ENCODE peak calls at places on chromosomes 12 and 14, in eight cellular contexts. A is HFFc6, H is type B pancreatic cell, W is PC-3, O is GM23338, P is Calu3, V is right lobe of liver, Z is cardiac muscle cell. S is an unnamed sample.

GRCh38 chr14:28098863-28099262 is 667.7 kb upstream of the FOXG1 start:
- DNase-seq in A (no peak), H (no peak), W (no peak), O (no peak), P (no peak), V (no peak), Z (no peak), S (no peak)

GRCh38 chr12:132488127-132489077 is 1.5 kb upstream of the FBRSL1 start:
- DNase-seq in A (no peak), H (no peak), W (no peak), O (no peak), P (no peak), V (peak; percentile 53), Z (no peak), S (peak; percentile 29)

GRCh38 chr12:12533238-12533829 is 29.3 kb downstream of the DUSP16 start:
- DNase-seq in A (no peak), H (no peak), W (no peak), O (peak; percentile 24), P (peak; percentile 46), V (no peak), Z (peak; percentile 85), S (no peak)

GRCh38 chr12:42525444-42525843 is 64.1 kb downstream of the PRICKLE1 start:
- DNase-seq in A (no peak), H (no peak), W (no peak), O (no peak), P (no peak), V (no peak), Z (no peak), S (no peak)

GRCh38 chr12:124813782-124814181 is 49.9 kb downstream of the SCARB1 start:
- DNase-seq in A (no peak), H (no peak), W (no peak), O (no peak), P (no peak), V (no peak), Z (no peak), S (no peak)

GRCh38 chr12:15584366-15585041 is 204.7 kb downstream of the EPS8 start:
- DNase-seq in A (peak; percentile 47), H (no peak), W (peak; percentile 56), O (peak; percentile 74), P (peak; percentile 19), V (no peak), Z (peak; percentile 64), S (no peak)

GRCh38 chr12:42961395-42961794 is 371.8 kb upstream of the PRICKLE1 start:
- DNase-seq in A (peak; percentile 27), H (no peak), W (peak; percentile 97), O (peak; percentile 56), P (peak; percentile 66), V (no peak), Z (no peak), S (no peak)

GRCh38 chr14:77124345-77125274 is 17.0 kb downstream of the ZDHHC22 start:
- DNase-seq in A (peak; percentile 4), H (no peak), W (peak; percentile 38), O (peak; percentile 62), P (peak; percentile 54), V (peak; percentile 67), Z (peak; percentile 67), S (no peak)

GRCh38 chr14:95331708-95332408 is 12.2 kb upstream of the CLMN start:
- DNase-seq in A (no peak), H (no peak), W (no peak), O (no peak), P (no peak), V (peak; percentile 84), Z (no peak), S (no peak)

GRCh38 chr14:86646688-86647687 is 1117.0 kb downstream of the FLRT2 start:
- DNase-seq in A (peak; percentile 56), H (no peak), W (peak; percentile 52), O (peak; percentile 47), P (no peak), V (no peak), Z (no peak), S (no peak)

GRCh38 chr12:93587601-93588000 is 15.1 kb downstream of the SOCS2 start:
- DNase-seq in A (no peak), H (no peak), W (no peak), O (no peak), P (no peak), V (no peak), Z (no peak), S (no peak)

GRCh38 chr14:89435527-89436273 is 18.7 kb upstream of the FOXN3 start:
- DNase-seq in A (no peak), H (no peak), W (no peak), O (no peak), P (no peak), V (no peak), Z (no peak), S (no peak)

GRCh38 chr12:31850268-31850667 is 108.9 kb upstream of the RESF1 start:
- DNase-seq in A (no peak), H (no peak), W (no peak), O (no peak), P (no peak), V (no peak), Z (no peak), S (no peak)

GRCh38 chr14:75905505-75905904 is 76.3 kb downstream of the TGFB3 start:
- DNase-seq in A (no peak), H (no peak), W (no peak), O (no peak), P (peak; percentile 2), V (no peak), Z (peak; percentile 72), S (no peak)

GRCh38 chr12:12839886-12840285 is 26.7 kb downstream of the DDX47 start:
- DNase-seq in A (peak; percentile 91), H (no peak), W (peak; percentile 97), O (no peak), P (peak; percentile 63), V (no peak), Z (no peak), S (no peak)

DNA sequence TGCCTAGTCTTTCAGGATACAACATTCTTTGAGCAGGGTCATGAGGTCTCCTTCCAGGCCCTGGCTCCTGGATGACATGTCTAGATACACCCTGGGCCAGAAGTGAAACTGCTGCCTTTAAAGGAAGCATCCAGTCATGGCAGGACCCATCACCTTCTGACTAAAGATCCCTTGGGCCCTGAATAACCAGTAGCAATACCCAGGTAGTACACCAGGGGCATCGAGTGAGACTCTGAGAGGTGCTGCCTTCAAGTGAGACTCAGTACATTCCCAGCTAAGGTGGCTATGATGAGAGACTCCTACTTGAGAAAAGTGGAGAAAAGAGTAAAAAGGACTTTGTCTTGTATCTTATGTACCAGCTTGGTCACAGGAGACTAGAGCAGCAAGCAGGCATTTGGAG is 23.5 kb downstream of the OR6C68 start:
- DNase-seq in A (no peak), H (no peak), W (peak; percentile 2), O (peak; percentile 33), P (no peak), V (no peak), Z (no peak), S (no peak)
- TF ChIP-seq CTCF in A (no peak), H (peak; percentile 41), W (no peak), O (peak; percentile 33), P (no peak), V (no peak), Z (no peak), S (no peak)

GRCh38 chr12:108630481-108631207 is 3.0 kb downstream of the SELPLG start:
- DNase-seq in A (peak; percentile 93), H (no peak), W (peak; percentile 98), O (no peak), P (no peak), V (no peak), Z (no peak), S (no peak)

GRCh38 chr12:108629156-108629555 is 4.5 kb downstream of the SELPLG start:
- DNase-seq in A (no peak), H (no peak), W (no peak), O (no peak), P (no peak), V (no peak), Z (no peak), S (no peak)

GRCh38 chr12:108633081-108633533 is 587 bp downstream of the SELPLG start:
- DNase-seq in A (no peak), H (no peak), W (no peak), O (no peak), P (no peak), V (no peak), Z (no peak), S (no peak)

GRCh38 chr12:108627134-108627920 is 6.4 kb downstream of the SELPLG start:
- DNase-seq in A (no peak), H (no peak), W (no peak), O (no peak), P (no peak), V (no peak), Z (no peak), S (no peak)

GRCh38 chr12:108629824-108630476 is 3.7 kb downstream of the SELPLG start:
- DNase-seq in A (peak; percentile 85), H (no peak), W (peak; percentile 71), O (no peak), P (no peak), V (no peak), Z (no peak), S (no peak)
- TF ChIP-seq CTCF in A (no peak), H (no peak), W (no peak), O (no peak), P (no peak), V (no peak), Z (no peak), S (no peak)

GRCh38 chr12:54439521-54440255 is 20.6 kb upstream of the ITGA5 start:
- DNase-seq in A (peak; percentile 76), H (no peak), W (peak; percentile 72), O (peak; percentile 76), P (no peak), V (no peak), Z (peak; percentile 78), S (no peak)
- TF ChIP-seq CTCF in A (peak; percentile 94), H (peak; percentile 88), W (peak; percentile 90), O (peak; percentile 86), P (peak; percentile 74), V (peak; percentile 82), Z (peak; percentile 79), S (peak; percentile 89)

GRCh38 chr14:93163570-93163969 is 21.1 kb downstream of the MOAP1 start:
- DNase-seq in A (no peak), H (no peak), W (no peak), O (no peak), P (no peak), V (no peak), Z (no peak), S (no peak)
- TF ChIP-seq CTCF in A (no peak), H (no peak), W (peak; percentile 10), O (no peak), P (no peak), V (no peak), Z (no peak), S (no peak)